ENCODE peak calls at places on chromosome 4, in five cellular contexts. One of them, this sample, is unnamed.

GRCh38 chr4:187547281-187547680 is 448.3 kb upstream of the ZFP42 start:
- DNase-seq in H9: no peak
- DNase-seq in A549: no peak
- DNase-seq in PC-3: no peak
- DNase-seq in K562: no peak
- DNase-seq in this sample: no peak

GRCh38 chr4:34814266-34814665 is 1430.0 kb downstream of the ARAP2 start:
- DNase-seq in H9: no peak
- DNase-seq in A549: no peak
- DNase-seq in PC-3: peak; percentile 12
- DNase-seq in K562: no peak
- DNase-seq in this sample: no peak

GRCh38 chr4:167642250-167642649 is 408.0 kb upstream of the SPOCK3 start:
- DNase-seq in H9: no peak
- DNase-seq in A549: no peak
- DNase-seq in PC-3: no peak
- DNase-seq in K562: no peak
- DNase-seq in this sample: no peak

GRCh38 chr4:171067422-171067821 is 745.8 kb upstream of the GALNTL6 start:
- DNase-seq in H9: no peak
- DNase-seq in A549: peak; percentile 4
- DNase-seq in PC-3: no peak
- DNase-seq in K562: no peak
- DNase-seq in this sample: no peak

GRCh38 chr4:141853091-141853734 is 216.8 kb downstream of the IL15 start:
- DNase-seq in H9: no peak
- DNase-seq in A549: peak; percentile 22
- DNase-seq in PC-3: peak; percentile 98
- DNase-seq in K562: no peak
- DNase-seq in this sample: no peak

GRCh38 chr4:107066622-107067021 is 30.5 kb upstream of the DKK2 start:
- DNase-seq in H9: no peak
- DNase-seq in A549: no peak
- DNase-seq in PC-3: no peak
- DNase-seq in K562: no peak
- DNase-seq in this sample: no peak

GRCh38 chr4:123182289-123182688 is 214.3 kb upstream of the SPRY1 start:
- DNase-seq in H9: no peak
- DNase-seq in A549: no peak
- DNase-seq in PC-3: no peak
- DNase-seq in K562: no peak
- DNase-seq in this sample: no peak

GRCh38 chr4:104693601-104694201 is 199.0 kb upstream of the CXXC4 start:
- DNase-seq in H9: no peak
- DNase-seq in A549: peak; percentile 23
- DNase-seq in PC-3: peak; percentile 64
- DNase-seq in K562: no peak
- DNase-seq in this sample: peak; percentile 65

GRCh38 chr4:140969296-140969695 is 164.0 kb downstream of the RNF150 start:
- DNase-seq in H9: no peak
- DNase-seq in A549: no peak
- DNase-seq in PC-3: no peak
- DNase-seq in K562: no peak
- DNase-seq in this sample: no peak

GRCh38 chr4:126512998-126513397 is 1119.8 kb upstream of the INTU start:
- DNase-seq in H9: no peak
- DNase-seq in A549: no peak
- DNase-seq in PC-3: no peak
- DNase-seq in K562: no peak
- DNase-seq in this sample: no peak

GRCh38 chr4:68250151-68250930 is 4.8 kb upstream of the TMPRSS11B start:
- DNase-seq in H9: no peak
- DNase-seq in A549: no peak
- DNase-seq in PC-3: no peak
- DNase-seq in K562: no peak
- DNase-seq in this sample: no peak

GRCh38 chr4:113822555-113823290 is 61.2 kb upstream of the CAMK2D start:
- DNase-seq in H9: no peak
- DNase-seq in A549: no peak
- DNase-seq in PC-3: no peak
- DNase-seq in K562: no peak
- DNase-seq in this sample: no peak

GRCh38 chr4:6419452-6420028 is 52.9 kb downstream of the PPP2R2C start:
- DNase-seq in H9: no peak
- DNase-seq in A549: peak; percentile 4
- DNase-seq in PC-3: no peak
- DNase-seq in K562: no peak
- DNase-seq in this sample: no peak

GRCh38 chr4:94457692-94458106 is 6.0 kb downstream of the PDLIM5 start:
- DNase-seq in H9: no peak
- DNase-seq in A549: no peak
- DNase-seq in PC-3: no peak
- DNase-seq in K562: no peak
- DNase-seq in this sample: no peak

GRCh38 chr4:94462572-94462971 is 10.8 kb downstream of the PDLIM5 start:
- DNase-seq in H9: no peak
- DNase-seq in A549: no peak
- DNase-seq in PC-3: peak; percentile 52
- DNase-seq in K562: no peak
- DNase-seq in this sample: no peak

GRCh38 chr4:94458682-94459081 is 6.9 kb downstream of the PDLIM5 start:
- DNase-seq in H9: no peak
- DNase-seq in A549: no peak
- DNase-seq in PC-3: peak; percentile 35
- DNase-seq in K562: no peak
- DNase-seq in this sample: no peak

GRCh38 chr4:94461506-94461905 is 9.8 kb downstream of the PDLIM5 start:
- DNase-seq in H9: no peak
- DNase-seq in A549: no peak
- DNase-seq in PC-3: peak; percentile 50
- DNase-seq in K562: no peak
- DNase-seq in this sample: no peak

GRCh38 chr4:94459462-94460161 is 7.9 kb downstream of the PDLIM5 start:
- DNase-seq in H9: no peak
- DNase-seq in A549: no peak
- DNase-seq in PC-3: no peak
- DNase-seq in K562: no peak
- DNase-seq in this sample: no peak
- H3K4me1 ChIP-seq in H9: peaks cover 4% of the 10 kb centered on the region
- H3K4me1 ChIP-seq in A549: peaks cover 89% of the 10 kb centered on the region
- H3K4me1 ChIP-seq in PC-3: peaks cover 69% of the 10 kb centered on the region
- H3K4me1 ChIP-seq in K562: no peaks in the 10 kb centered on the region
- H3K4me1 ChIP-seq in this sample: peaks cover 17% of the 10 kb centered on the region

GRCh38 chr4:99383381-99383780 is 30.8 kb upstream of the ADH1C start:
- DNase-seq in H9: no peak
- DNase-seq in A549: no peak
- DNase-seq in PC-3: no peak
- DNase-seq in K562: no peak
- DNase-seq in this sample: no peak
- H3K4me2 ChIP-seq in H9: no peak overlapping the region
- H3K4me2 ChIP-seq in A549: no peak overlapping the region
- H3K4me2 ChIP-seq in PC-3: no peak overlapping the region
- H3K4me2 ChIP-seq in K562: no peak overlapping the region
- H3K4me2 ChIP-seq in this sample: no peak overlapping the region

GRCh38 chr4:156950090-156950489 is 21.5 kb downstream of the PDGFC start:
- DNase-seq in H9: no peak
- DNase-seq in A549: no peak
- DNase-seq in PC-3: no peak
- DNase-seq in K562: no peak
- DNase-seq in this sample: no peak

GRCh38 chr4:156948738-156949137 is 22.9 kb downstream of the PDGFC start:
- DNase-seq in H9: no peak
- DNase-seq in A549: no peak
- DNase-seq in PC-3: no peak
- DNase-seq in K562: no peak
- DNase-seq in this sample: no peak

GRCh38 chr4:156952078-156952759 is 19.4 kb downstream of the PDGFC start:
- DNase-seq in H9: no peak
- DNase-seq in A549: no peak
- DNase-seq in PC-3: no peak
- DNase-seq in K562: no peak
- DNase-seq in this sample: no peak

GRCh38 chr4:156949373-156949814 is 22.2 kb downstream of the PDGFC start:
- DNase-seq in H9: no peak
- DNase-seq in A549: peak; percentile 83
- DNase-seq in PC-3: peak; percentile 88
- DNase-seq in K562: no peak
- DNase-seq in this sample: no peak

GRCh38 chr4:156950950-156951349 is 20.6 kb downstream of the PDGFC start:
- DNase-seq in H9: no peak
- DNase-seq in A549: no peak
- DNase-seq in PC-3: peak; percentile 43
- DNase-seq in K562: no peak
- DNase-seq in this sample: no peak
- H3K4me1 ChIP-seq in H9: no peaks in the 10 kb centered on the region
- H3K4me1 ChIP-seq in A549: peaks cover 51% of the 10 kb centered on the region
- H3K4me1 ChIP-seq in PC-3: peaks cover 73% of the 10 kb centered on the region
- H3K4me1 ChIP-seq in K562: no peaks in the 10 kb centered on the region
- H3K4me1 ChIP-seq in this sample: no peaks in the 10 kb centered on the region

DNA sequence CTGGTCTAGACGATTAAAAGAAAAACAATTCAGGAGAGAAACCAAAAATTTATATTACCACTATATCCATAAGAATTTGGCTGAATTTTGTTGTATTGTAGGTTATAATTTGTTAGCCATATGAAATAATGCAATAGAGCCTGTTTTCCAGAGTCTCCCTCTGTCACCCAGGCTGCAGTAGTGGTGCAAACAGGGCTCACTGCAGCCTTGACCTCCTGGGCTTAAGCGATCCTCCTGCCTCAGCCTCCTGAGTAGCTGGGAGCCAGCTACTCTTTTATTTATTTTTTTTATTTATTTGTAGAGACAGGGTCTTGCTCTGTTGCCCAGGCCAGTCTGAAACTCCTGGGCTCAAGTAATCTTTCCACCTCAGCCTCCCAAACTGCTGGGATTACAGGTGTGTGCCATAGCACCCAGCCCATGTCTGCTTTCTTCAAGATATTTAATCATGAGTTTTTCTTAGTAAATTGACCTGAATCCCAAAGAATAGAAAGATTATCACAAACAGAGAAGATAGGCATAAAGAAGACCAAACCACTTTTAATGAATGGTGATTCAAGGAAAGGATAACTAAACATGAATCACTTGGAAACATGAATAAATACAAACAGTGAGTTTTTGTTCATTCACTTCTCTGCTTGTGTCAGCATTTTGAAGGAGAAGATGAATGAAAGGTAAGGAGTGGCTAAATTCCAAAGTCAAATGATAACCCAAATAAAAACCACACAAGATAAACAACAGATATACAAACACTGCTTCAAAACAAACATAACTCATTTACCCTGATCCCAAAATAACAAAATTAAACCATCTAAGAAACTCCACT is 82.1 kb downstream of the PPP3CA start:
- DNase-seq in H9: no peak
- DNase-seq in A549: peak; percentile 53
- DNase-seq in PC-3: peak; percentile 60
- DNase-seq in K562: no peak
- DNase-seq in this sample: no peak
- H3K4me2 ChIP-seq in H9: no peak overlapping the region
- H3K4me2 ChIP-seq in A549: peak overlapping the region; percentile 72
- H3K4me2 ChIP-seq in PC-3: peak overlapping the region; percentile 49
- H3K4me2 ChIP-seq in K562: no peak overlapping the region
- H3K4me2 ChIP-seq in this sample: no peak overlapping the region

This sample was measured in Karpas-422.